ENCODE peak calls at places on chromosomes 6 and 20, in six cellular contexts. One of them, this sample, is unnamed.

GRCh38 chr6:151805286-151805840 is 2.1 kb upstream of the ESR1 start:
- DNase-seq in IMR-90: no peak
- DNase-seq in mesendoderm: no peak
- DNase-seq in fibroblast of lung: no peak
- DNase-seq in PC-3: no peak
- DNase-seq in tibial nerve: no peak
- DNase-seq in this sample: peak; percentile 33

GRCh38 chr6:141744194-141744925 is 388.4 kb upstream of the GJE1 start:
- DNase-seq in mesendoderm: no peak
- DNase-seq in IMR-90: peak; percentile 12
- DNase-seq in fibroblast of lung: no peak
- DNase-seq in PC-3: no peak
- DNase-seq in tibial nerve: no peak
- DNase-seq in this sample: no peak

GRCh38 chr6:139161817-139162284 is 27.0 kb downstream of the HECA start:
- DNase-seq in mesendoderm: no peak
- DNase-seq in PC-3: no peak
- DNase-seq in fibroblast of lung: peak; percentile 19
- DNase-seq in tibial nerve: no peak
- DNase-seq in IMR-90: no peak
- DNase-seq in this sample: no peak

GRCh38 chr20:51221791-51222408 is 199.0 kb upstream of the KCNG1 start:
- DNase-seq in IMR-90: peak; percentile 68
- DNase-seq in tibial nerve: no peak
- DNase-seq in fibroblast of lung: no peak
- DNase-seq in mesendoderm: peak; percentile 97
- DNase-seq in PC-3: peak; percentile 82
- DNase-seq in this sample: peak; percentile 47

GRCh38 chr6:157019733-157020132 is 242.6 kb downstream of the ARID1B start:
- DNase-seq in tibial nerve: no peak
- DNase-seq in PC-3: peak; percentile 16
- DNase-seq in mesendoderm: peak; percentile 31
- DNase-seq in IMR-90: peak; percentile 26
- DNase-seq in fibroblast of lung: no peak
- DNase-seq in this sample: no peak

GRCh38 chr20:58086763-58087566 is 141.5 kb downstream of the ANKRD60 start:
- DNase-seq in PC-3: peak; percentile 89
- DNase-seq in fibroblast of lung: peak; percentile 51
- DNase-seq in mesendoderm: peak; percentile 58
- DNase-seq in IMR-90: peak; percentile 27
- DNase-seq in tibial nerve: no peak
- DNase-seq in this sample: peak; percentile 83

GRCh38 chr6:158911746-158912158 is 88.2 kb downstream of the RSPH3 start:
- DNase-seq in IMR-90: no peak
- DNase-seq in fibroblast of lung: no peak
- DNase-seq in mesendoderm: no peak
- DNase-seq in tibial nerve: no peak
- DNase-seq in PC-3: peak; percentile 22
- DNase-seq in this sample: no peak

GRCh38 chr20:3745686-3746173 is 13.2 kb downstream of the HSPA12B start:
- DNase-seq in IMR-90: no peak
- DNase-seq in PC-3: no peak
- DNase-seq in mesendoderm: no peak
- DNase-seq in tibial nerve: no peak
- DNase-seq in fibroblast of lung: no peak
- DNase-seq in this sample: no peak

GRCh38 chr6:12327391-12327790 is 37.2 kb downstream of the EDN1 start:
- DNase-seq in fibroblast of lung: peak; percentile 72
- DNase-seq in mesendoderm: no peak
- DNase-seq in IMR-90: peak; percentile 45
- DNase-seq in tibial nerve: no peak
- DNase-seq in PC-3: peak; percentile 71
- DNase-seq in this sample: no peak

GRCh38 chr6:168925671-168926070 is 328.0 kb downstream of the THBS2 start:
- DNase-seq in fibroblast of lung: no peak
- DNase-seq in tibial nerve: no peak
- DNase-seq in IMR-90: no peak
- DNase-seq in mesendoderm: no peak
- DNase-seq in PC-3: no peak
- DNase-seq in this sample: no peak

GRCh38 chr6:167819640-167820039 is 7.1 kb upstream of the AFDN start:
- DNase-seq in PC-3: no peak
- DNase-seq in fibroblast of lung: no peak
- DNase-seq in mesendoderm: no peak
- DNase-seq in tibial nerve: no peak
- DNase-seq in IMR-90: no peak
- DNase-seq in this sample: no peak

GRCh38 chr20:3739926-3740599 is 7.6 kb downstream of the HSPA12B start:
- DNase-seq in IMR-90: no peak
- DNase-seq in PC-3: no peak
- DNase-seq in mesendoderm: no peak
- DNase-seq in fibroblast of lung: no peak
- DNase-seq in tibial nerve: no peak
- DNase-seq in this sample: no peak

GRCh38 chr20:57677323-57677982 is 32.4 kb downstream of the PMEPA1 start:
- DNase-seq in tibial nerve: no peak
- DNase-seq in mesendoderm: no peak
- DNase-seq in IMR-90: no peak
- DNase-seq in fibroblast of lung: no peak
- DNase-seq in PC-3: no peak
- DNase-seq in this sample: no peak

GRCh38 chr20:52269926-52270325 is 78.3 kb upstream of the ZFP64 start:
- DNase-seq in mesendoderm: no peak
- DNase-seq in fibroblast of lung: no peak
- DNase-seq in PC-3: no peak
- DNase-seq in IMR-90: no peak
- DNase-seq in tibial nerve: no peak
- DNase-seq in this sample: no peak

GRCh38 chr6:168121308-168121665 is 42.3 kb upstream of the FRMD1 start:
- DNase-seq in PC-3: no peak
- DNase-seq in tibial nerve: no peak
- DNase-seq in mesendoderm: no peak
- DNase-seq in fibroblast of lung: no peak
- DNase-seq in IMR-90: no peak
- DNase-seq in this sample: no peak

GRCh38 chr20:63697357-63697867 is 960 bp downstream of the TNFRSF6B start:
- DNase-seq in mesendoderm: no peak
- DNase-seq in PC-3: peak; percentile 21
- DNase-seq in fibroblast of lung: no peak
- DNase-seq in tibial nerve: no peak
- DNase-seq in IMR-90: no peak
- DNase-seq in this sample: no peak

DNA sequence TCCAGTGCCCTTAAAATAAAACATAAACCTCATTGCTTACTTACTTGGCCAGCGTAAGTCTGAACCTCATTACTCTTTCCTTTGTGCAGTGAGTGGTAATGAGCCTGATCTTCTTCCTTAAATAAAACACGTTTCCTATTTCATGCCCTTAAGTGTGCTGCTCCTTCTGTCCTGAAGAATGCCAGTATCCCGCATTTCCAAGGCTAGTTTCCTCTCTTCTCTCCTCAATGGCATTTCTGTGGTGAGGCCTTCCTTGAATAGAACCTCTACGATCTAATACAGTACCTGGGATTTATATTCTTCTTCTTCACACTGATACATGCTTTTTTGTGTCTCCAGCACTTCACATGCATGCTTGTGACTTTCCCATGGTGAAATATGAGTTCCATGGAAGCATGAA is 523.4 kb upstream of the CDH4 start:
- DNase-seq in fibroblast of lung: no peak
- DNase-seq in PC-3: no peak
- DNase-seq in mesendoderm: no peak
- DNase-seq in tibial nerve: no peak
- DNase-seq in IMR-90: no peak
- DNase-seq in this sample: no peak
- H3K27me3 ChIP-seq in fibroblast of lung: no peaks in the 10 kb centered on the region
- H3K27me3 ChIP-seq in PC-3: no peaks in the 10 kb centered on the region
- H3K27me3 ChIP-seq in mesendoderm: no peaks in the 10 kb centered on the region
- H3K27me3 ChIP-seq in tibial nerve: no peaks in the 10 kb centered on the region
- H3K27me3 ChIP-seq in IMR-90: no peaks in the 10 kb centered on the region
- H3K27me3 ChIP-seq in this sample: no peaks in the 10 kb centered on the region

GRCh38 chr6:54111341-54111740 is at the start of gene MLIP:
- DNase-seq in IMR-90: no peak
- DNase-seq in tibial nerve: no peak
- DNase-seq in fibroblast of lung: no peak
- DNase-seq in PC-3: no peak
- DNase-seq in mesendoderm: peak; percentile 40
- DNase-seq in this sample: peak; percentile 19

GRCh38 chr6:54112171-54112650 is 968 bp downstream of the MLIP start:
- DNase-seq in IMR-90: no peak
- DNase-seq in mesendoderm: peak; percentile 13
- DNase-seq in fibroblast of lung: peak; percentile 52
- DNase-seq in PC-3: no peak
- DNase-seq in tibial nerve: no peak
- DNase-seq in this sample: no peak

GRCh38 chr6:54107470-54107869 is 3.8 kb upstream of the MLIP start:
- DNase-seq in tibial nerve: no peak
- DNase-seq in PC-3: no peak
- DNase-seq in IMR-90: no peak
- DNase-seq in mesendoderm: no peak
- DNase-seq in fibroblast of lung: no peak
- DNase-seq in this sample: no peak

GRCh38 chr6:54114991-54115390 is 3.7 kb downstream of the MLIP start:
- DNase-seq in fibroblast of lung: no peak
- DNase-seq in tibial nerve: no peak
- DNase-seq in PC-3: no peak
- DNase-seq in mesendoderm: no peak
- DNase-seq in IMR-90: no peak
- DNase-seq in this sample: no peak

GRCh38 chr6:54109611-54110010 is 1.6 kb upstream of the MLIP start:
- DNase-seq in IMR-90: no peak
- DNase-seq in tibial nerve: no peak
- DNase-seq in mesendoderm: no peak
- DNase-seq in PC-3: no peak
- DNase-seq in fibroblast of lung: no peak
- DNase-seq in this sample: no peak
- H3K4me1 ChIP-seq in IMR-90: no peaks in the 10 kb centered on the region
- H3K4me1 ChIP-seq in tibial nerve: no peaks in the 10 kb centered on the region
- H3K4me1 ChIP-seq in mesendoderm: peaks cover 3% of the 10 kb centered on the region
- H3K4me1 ChIP-seq in PC-3: no peaks in the 10 kb centered on the region
- H3K4me1 ChIP-seq in fibroblast of lung: no peaks in the 10 kb centered on the region
- H3K4me1 ChIP-seq in this sample: peaks cover 15% of the 10 kb centered on the region

DNA sequence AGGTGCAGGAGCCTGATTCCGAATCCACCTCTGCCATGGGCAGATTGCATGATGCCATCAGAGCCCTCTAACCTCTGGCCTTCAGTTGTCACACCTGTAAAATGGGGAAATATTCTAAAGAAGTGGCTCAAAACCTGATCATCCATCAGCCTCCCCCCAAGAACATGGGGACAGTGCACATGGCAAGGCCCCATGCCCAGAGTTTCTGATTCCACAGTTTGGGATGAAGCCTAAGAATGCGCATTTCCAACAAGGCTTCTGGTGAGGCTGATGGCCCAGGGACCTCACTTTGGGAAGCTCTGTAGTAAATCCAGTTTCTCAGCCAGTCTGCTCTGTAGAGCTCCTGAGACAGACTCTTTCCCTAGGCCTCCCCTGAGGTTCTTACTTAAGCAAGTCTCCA is 119.9 kb upstream of the CD93 start:
- DNase-seq in tibial nerve: no peak
- DNase-seq in mesendoderm: no peak
- DNase-seq in PC-3: no peak
- DNase-seq in IMR-90: no peak
- DNase-seq in fibroblast of lung: no peak
- DNase-seq in this sample: no peak
- H3K27me3 ChIP-seq in tibial nerve: no peaks in the 10 kb centered on the region
- H3K27me3 ChIP-seq in mesendoderm: no peaks in the 10 kb centered on the region
- H3K27me3 ChIP-seq in PC-3: peaks cover 7% of the 10 kb centered on the region
- H3K27me3 ChIP-seq in IMR-90: peaks cover 47% of the 10 kb centered on the region
- H3K27me3 ChIP-seq in fibroblast of lung: peaks cover 7% of the 10 kb centered on the region
- H3K27me3 ChIP-seq in this sample: peaks cover 94% of the 10 kb centered on the region

DNA sequence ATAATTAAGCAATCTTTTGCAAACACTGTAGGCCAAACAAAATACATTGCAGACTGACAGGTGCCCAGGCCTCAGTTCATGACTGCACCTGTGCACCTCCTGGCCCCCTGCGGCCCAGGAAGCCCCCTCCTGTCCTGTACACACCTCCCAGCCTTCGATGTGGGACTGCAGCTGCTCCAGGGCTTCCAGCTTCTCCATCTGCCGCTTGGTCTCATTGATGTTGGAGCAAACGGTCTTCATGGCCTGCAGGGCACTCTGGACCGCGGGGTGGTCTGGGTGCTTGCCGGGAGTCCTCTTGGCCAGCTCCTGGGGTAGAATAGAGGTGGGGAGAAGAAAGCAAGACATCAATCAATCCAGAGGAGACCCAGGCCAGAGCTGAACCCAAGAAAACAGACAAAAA is 119.7 kb downstream of the PREX1 start:
- DNase-seq in tibial nerve: no peak
- DNase-seq in mesendoderm: no peak
- DNase-seq in IMR-90: no peak
- DNase-seq in fibroblast of lung: no peak
- DNase-seq in PC-3: no peak
- DNase-seq in this sample: no peak
- H3K4me1 ChIP-seq in tibial nerve: peaks cover 19% of the 10 kb centered on the region
- H3K4me1 ChIP-seq in mesendoderm: peaks cover 2% of the 10 kb centered on the region
- H3K4me1 ChIP-seq in IMR-90: no peaks in the 10 kb centered on the region
- H3K4me1 ChIP-seq in fibroblast of lung: no peaks in the 10 kb centered on the region
- H3K4me1 ChIP-seq in PC-3: no peaks in the 10 kb centered on the region
- H3K4me1 ChIP-seq in this sample: no peaks in the 10 kb centered on the region

This sample was measured in neural progenitor cell.